ENCODE peak calls at places on chromosomes 5 and 9, in four cellular contexts. One of them, this sample, is unnamed.

GRCh38 chr5:150573867-150574817 is 66.2 kb downstream of the NDST1 start:
- DNase-seq in colonic mucosa: no peak
- DNase-seq in neural progenitor cell: no peak
- DNase-seq in GM23248: peak
- DNase-seq in this sample: no peak

GRCh38 chr9:115109486-115109885 is 8.5 kb downstream of the TNC start:
- DNase-seq in colonic mucosa: no peak
- DNase-seq in neural progenitor cell: no peak
- DNase-seq in GM23248: peak
- DNase-seq in this sample: no peak

GRCh38 chr5:143328589-143329220 is 74.8 kb downstream of the NR3C1 start:
- DNase-seq in colonic mucosa: no peak
- DNase-seq in neural progenitor cell: no peak
- DNase-seq in GM23248: no peak
- DNase-seq in this sample: no peak

GRCh38 chr9:128203024-128203841 is at the start of gene DNM1:
- DNase-seq in colonic mucosa: peak
- DNase-seq in neural progenitor cell: peak
- DNase-seq in GM23248: peak
- DNase-seq in this sample: no peak

GRCh38 chr9:134136117-134136996 is 475 bp downstream of the WDR5 start:
- DNase-seq in colonic mucosa: peak
- DNase-seq in neural progenitor cell: peak
- DNase-seq in GM23248: peak
- DNase-seq in this sample: no peak

GRCh38 chr5:161786686-161787085 is 61.2 kb upstream of the GABRA1 start:
- DNase-seq in colonic mucosa: no peak
- DNase-seq in neural progenitor cell: no peak
- DNase-seq in GM23248: no peak
- DNase-seq in this sample: no peak

GRCh38 chr5:80569086-80569960 is 757 bp downstream of the ANKRD34B start:
- DNase-seq in colonic mucosa: no peak
- DNase-seq in neural progenitor cell: peak
- DNase-seq in GM23248: no peak
- DNase-seq in this sample: no peak

GRCh38 chr5:118692811-118693342 is 295.5 kb downstream of the DTWD2 start:
- DNase-seq in colonic mucosa: no peak
- DNase-seq in neural progenitor cell: peak
- DNase-seq in GM23248: no peak
- DNase-seq in this sample: no peak

GRCh38 chr5:179833056-179833708 is 12.5 kb downstream of the SQSTM1 start:
- DNase-seq in colonic mucosa: no peak
- DNase-seq in neural progenitor cell: no peak
- DNase-seq in GM23248: no peak
- DNase-seq in this sample: no peak

GRCh38 chr5:31854181-31854624 is 215.3 kb downstream of the PDZD2 start:
- DNase-seq in colonic mucosa: no peak
- DNase-seq in neural progenitor cell: peak
- DNase-seq in GM23248: peak
- DNase-seq in this sample: no peak

GRCh38 chr5:31853398-31854135 is 214.6 kb downstream of the PDZD2 start:
- DNase-seq in colonic mucosa: no peak
- DNase-seq in neural progenitor cell: peak
- DNase-seq in GM23248: no peak
- DNase-seq in this sample: no peak

GRCh38 chr5:31854625-31855526 is 215.9 kb downstream of the PDZD2 start:
- DNase-seq in colonic mucosa: no peak
- DNase-seq in neural progenitor cell: peak
- DNase-seq in GM23248: peak
- DNase-seq in this sample: no peak

GRCh38 chr5:31859096-31859495 is 220.2 kb downstream of the PDZD2 start:
- DNase-seq in colonic mucosa: no peak
- DNase-seq in neural progenitor cell: no peak
- DNase-seq in GM23248: no peak
- DNase-seq in this sample: no peak

GRCh38 chr5:31855527-31855862 is 216.6 kb downstream of the PDZD2 start:
- DNase-seq in colonic mucosa: no peak
- DNase-seq in neural progenitor cell: no peak
- DNase-seq in GM23248: no peak
- DNase-seq in this sample: no peak
- H3K9ac ChIP-seq in colonic mucosa: no peak
- H3K9ac ChIP-seq in neural progenitor cell: no peak
- H3K9ac ChIP-seq in GM23248: no peak
- H3K9ac ChIP-seq in this sample: no peak

GRCh38 chr9:79684059-79684458 is 112.3 kb downstream of the TLE4 start:
- DNase-seq in colonic mucosa: no peak
- DNase-seq in neural progenitor cell: no peak
- DNase-seq in GM23248: no peak
- DNase-seq in this sample: no peak
- H3K9ac ChIP-seq in colonic mucosa: no peak
- H3K9ac ChIP-seq in neural progenitor cell: no peak
- H3K9ac ChIP-seq in GM23248: no peak
- H3K9ac ChIP-seq in this sample: no peak

GRCh38 chr9:16864741-16865434 is 5.6 kb downstream of the BNC2 start:
- DNase-seq in colonic mucosa: no peak
- DNase-seq in neural progenitor cell: no peak
- DNase-seq in GM23248: peak
- DNase-seq in this sample: no peak
- H3K9ac ChIP-seq in colonic mucosa: no peak
- H3K9ac ChIP-seq in neural progenitor cell: no peak
- H3K9ac ChIP-seq in GM23248: peak
- H3K9ac ChIP-seq in this sample: no peak

GRCh38 chr5:14147210-14147609 is 4.1 kb downstream of the TRIO start:
- DNase-seq in colonic mucosa: no peak
- DNase-seq in neural progenitor cell: no peak
- DNase-seq in GM23248: no peak
- DNase-seq in this sample: no peak

GRCh38 chr5:14144586-14145355 is 1.6 kb downstream of the TRIO start:
- DNase-seq in colonic mucosa: peak
- DNase-seq in neural progenitor cell: peak
- DNase-seq in GM23248: peak
- DNase-seq in this sample: peak

GRCh38 chr5:14148483-14148882 is 5.3 kb downstream of the TRIO start:
- DNase-seq in colonic mucosa: no peak
- DNase-seq in neural progenitor cell: no peak
- DNase-seq in GM23248: no peak
- DNase-seq in this sample: no peak

GRCh38 chr5:14145356-14146334 is 2.5 kb downstream of the TRIO start:
- DNase-seq in colonic mucosa: no peak
- DNase-seq in neural progenitor cell: peak
- DNase-seq in GM23248: peak
- DNase-seq in this sample: no peak

DNA sequence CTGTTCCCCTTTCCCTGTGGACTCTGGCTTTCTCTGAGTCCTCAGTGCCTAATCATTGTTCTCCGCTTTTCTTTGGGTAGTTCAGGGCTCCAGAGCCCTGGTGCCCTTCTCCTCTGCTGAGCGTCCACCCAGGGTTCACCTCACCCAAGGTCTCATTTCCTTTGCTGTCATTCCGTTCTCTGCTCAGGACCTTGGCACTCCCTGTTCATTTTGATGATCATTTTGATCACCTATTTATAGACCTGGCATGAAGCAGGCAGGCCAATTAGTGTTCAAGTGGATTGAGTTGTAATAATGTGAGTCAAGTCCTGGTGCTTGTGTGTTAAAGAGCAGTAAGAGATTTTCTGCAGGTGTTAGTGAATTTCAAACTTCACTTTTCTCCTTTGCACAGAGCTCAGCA is 3.6 kb downstream of the TRIO start:
- DNase-seq in colonic mucosa: no peak
- DNase-seq in neural progenitor cell: no peak
- DNase-seq in GM23248: peak
- DNase-seq in this sample: no peak
- H3K9ac ChIP-seq in colonic mucosa: peak
- H3K9ac ChIP-seq in neural progenitor cell: no peak
- H3K9ac ChIP-seq in GM23248: peak
- H3K9ac ChIP-seq in this sample: peak

GRCh38 chr9:33448159-33448511 is 742 bp upstream of the AQP3 start:
- DNase-seq in colonic mucosa: no peak
- DNase-seq in neural progenitor cell: no peak
- DNase-seq in GM23248: no peak
- DNase-seq in this sample: no peak

GRCh38 chr9:33445389-33445881 is 2.0 kb downstream of the AQP3 start:
- DNase-seq in colonic mucosa: peak
- DNase-seq in neural progenitor cell: no peak
- DNase-seq in GM23248: no peak
- DNase-seq in this sample: no peak

GRCh38 chr9:33445941-33446506 is 1.4 kb downstream of the AQP3 start:
- DNase-seq in colonic mucosa: no peak
- DNase-seq in neural progenitor cell: peak
- DNase-seq in GM23248: no peak
- DNase-seq in this sample: no peak

GRCh38 chr9:33447404-33448158 is at the start of gene AQP3:
- DNase-seq in colonic mucosa: peak
- DNase-seq in neural progenitor cell: peak
- DNase-seq in GM23248: peak
- DNase-seq in this sample: no peak

DNA sequence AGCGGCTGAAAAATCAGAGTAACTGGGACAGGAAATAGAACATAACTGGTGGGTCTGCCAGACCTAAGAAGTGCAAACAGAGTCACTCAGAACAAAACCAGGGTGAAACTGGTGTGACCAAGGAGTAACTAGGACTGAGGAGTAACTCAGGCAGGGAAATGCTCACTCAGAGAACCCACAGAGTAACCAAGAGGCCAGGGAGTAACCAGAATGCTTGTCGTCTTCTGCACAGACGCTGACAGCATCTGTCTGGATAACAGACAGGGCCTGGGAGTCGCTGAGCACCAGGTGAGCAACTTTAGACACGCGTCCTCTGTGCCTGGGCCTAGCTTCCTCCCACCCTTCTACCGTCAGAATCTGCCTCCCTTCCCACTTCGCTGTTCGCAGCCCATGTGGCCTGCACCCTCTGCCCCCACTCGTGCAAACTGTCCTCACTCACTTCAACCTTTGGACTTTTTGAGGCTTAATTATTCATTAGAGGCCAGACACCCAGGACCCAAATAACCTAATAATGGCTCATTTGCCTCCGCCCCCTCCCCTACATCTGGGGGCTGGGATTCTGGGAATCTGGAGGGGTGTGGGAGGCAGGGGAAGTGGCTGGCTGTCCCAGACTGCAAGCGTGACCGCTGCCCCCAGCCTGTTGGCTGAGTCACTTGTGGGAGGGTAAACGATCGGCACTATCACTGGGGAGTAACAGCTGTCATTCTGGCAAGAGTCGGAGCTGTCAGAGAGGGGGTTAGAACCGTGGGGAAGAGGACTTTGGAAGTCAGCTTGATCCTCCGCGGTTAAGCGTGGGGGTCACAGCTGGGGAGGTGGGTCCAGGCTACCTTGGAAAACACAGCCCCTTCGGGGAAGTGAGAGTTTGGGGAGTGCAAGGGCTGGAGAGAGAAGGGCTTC is 638 bp downstream of the AQP3 start:
- DNase-seq in colonic mucosa: peak
- DNase-seq in neural progenitor cell: peak
- DNase-seq in GM23248: peak
- DNase-seq in this sample: peak
- H3K9ac ChIP-seq in colonic mucosa: peak
- H3K9ac ChIP-seq in neural progenitor cell: no peak
- H3K9ac ChIP-seq in GM23248: peak
- H3K9ac ChIP-seq in this sample: peak

DNA sequence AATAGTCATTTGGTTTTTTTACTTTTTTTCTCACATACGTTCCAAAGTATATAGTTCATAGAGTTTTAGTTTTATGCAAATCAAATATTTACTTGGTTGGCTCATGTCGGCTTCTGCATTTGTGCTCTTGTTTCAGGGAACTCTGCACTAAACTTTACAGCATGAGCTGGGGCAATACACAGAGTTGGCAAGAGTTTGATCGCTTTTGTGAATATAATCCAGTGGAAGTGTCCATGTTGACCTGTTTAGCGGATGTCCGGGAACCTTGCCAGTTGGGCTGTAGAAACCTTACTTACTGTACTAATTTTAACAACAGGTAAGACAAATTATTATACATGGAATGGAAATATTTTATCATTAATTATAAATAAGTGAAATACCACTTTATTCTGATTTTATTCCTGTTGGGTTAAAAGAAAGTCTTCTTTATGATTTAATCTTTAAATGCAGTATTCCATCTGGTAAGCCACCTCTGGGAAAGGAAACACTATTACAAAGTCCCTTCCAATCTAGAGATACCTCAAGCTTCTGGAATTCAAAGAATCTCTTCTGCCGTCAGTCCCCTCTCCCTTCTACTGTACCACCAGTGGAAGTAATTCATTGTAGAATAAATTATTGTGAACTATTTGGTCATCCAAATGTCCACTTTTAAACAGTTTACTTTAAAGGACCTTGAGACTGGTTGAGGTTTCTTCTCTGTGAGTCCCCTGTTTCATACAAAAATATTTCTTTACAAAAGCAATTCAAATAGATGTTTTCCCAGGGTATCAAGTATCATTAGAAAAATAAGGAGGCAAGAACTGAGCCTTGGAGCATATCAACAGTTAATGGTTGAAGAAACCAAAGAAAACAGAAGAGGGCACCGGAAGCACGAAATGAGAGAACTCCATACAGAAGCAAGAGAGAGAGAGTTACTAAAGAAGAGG is 45.2 kb upstream of the GLIPR2 start:
- DNase-seq in colonic mucosa: peak
- DNase-seq in neural progenitor cell: no peak
- DNase-seq in GM23248: peak
- DNase-seq in this sample: no peak
- H3K9ac ChIP-seq in colonic mucosa: no peak
- H3K9ac ChIP-seq in neural progenitor cell: no peak
- H3K9ac ChIP-seq in GM23248: peak
- H3K9ac ChIP-seq in this sample: no peak

DNA sequence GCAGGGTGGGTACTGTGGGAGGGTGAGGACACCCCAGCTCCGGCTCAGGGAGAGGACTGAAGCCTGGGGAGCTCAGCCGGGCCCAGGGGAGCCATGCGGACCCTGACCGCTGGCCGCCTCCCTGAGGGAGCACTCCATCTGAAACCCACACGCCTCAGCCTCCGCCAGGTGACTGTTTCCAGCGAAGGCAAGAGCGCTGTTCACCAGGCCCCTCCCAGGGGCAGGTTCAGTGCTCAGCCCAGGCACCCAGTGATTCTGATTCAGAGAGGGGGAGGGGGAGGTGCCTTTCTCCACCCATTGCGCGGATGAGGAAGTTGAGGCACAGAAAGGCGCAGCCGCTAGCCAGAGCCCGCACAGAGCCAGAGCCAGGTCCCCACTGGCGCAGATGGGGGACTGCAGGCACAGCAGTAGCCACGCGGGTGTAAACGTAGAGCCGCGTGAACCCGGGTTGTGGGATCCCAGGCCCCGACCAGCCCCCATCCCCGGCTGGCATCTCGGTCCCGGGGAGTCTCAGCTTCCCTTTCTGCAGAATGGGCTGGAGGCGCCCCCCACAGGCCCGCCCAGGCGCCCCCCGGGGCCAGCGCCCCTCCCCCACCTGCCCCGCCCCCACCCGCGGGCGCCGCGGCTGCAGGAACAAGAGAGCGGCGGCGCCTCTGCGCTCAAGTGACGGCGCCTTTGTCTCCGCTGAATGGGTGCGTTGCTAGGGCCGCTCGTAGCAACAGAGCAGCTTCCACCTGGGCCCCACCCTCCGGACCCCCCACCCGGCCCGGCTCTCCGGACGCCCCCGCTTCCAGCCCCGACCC is 27.2 kb downstream of the ADGRD2 start:
- DNase-seq in colonic mucosa: no peak
- DNase-seq in neural progenitor cell: peak
- DNase-seq in GM23248: peak
- DNase-seq in this sample: no peak
- H3K9ac ChIP-seq in colonic mucosa: no peak
- H3K9ac ChIP-seq in neural progenitor cell: no peak
- H3K9ac ChIP-seq in GM23248: no peak
- H3K9ac ChIP-seq in this sample: no peak